ENCODE peak calls at places on chromosomes 5 and 9, in nine cellular contexts. L is CD8-positive, alpha-beta memory T cell; F is Caco-2; W is heart right ventricle; H is IMR-90; Y is effector memory CD4-positive, alpha-beta T cell; E is hepatocyte; J is brain microvascular endothelial cell; Z is psoas muscle. U is an unnamed sample.
A peak's percentile ranks its signal among the peaks of the same experiment; 100 is the strongest.

GRCh38 chr5:11520241-11520929 is 383.9 kb downstream of the CTNND2 start:
- DNase-seq in L (no peak), F (no peak), W (no peak), H (no peak), Y (no peak), E (no peak), J (no peak), Z (no peak), U (no peak)

GRCh38 chr5:125148706-125149105 is 402.3 kb upstream of the ZNF608 start:
- DNase-seq in L (no peak), F (no peak), W (no peak), H (peak; percentile 28), Y (no peak), E (no peak), J (no peak), Z (no peak), U (no peak)

GRCh38 chr9:21656776-21657637 is 145.4 kb upstream of the MTAP start:
- DNase-seq in L (no peak), F (no peak), W (no peak), H (peak; percentile 87), Y (no peak), E (no peak), J (no peak), Z (no peak), U (no peak)

GRCh38 chr5:35884125-35884788 is 27.6 kb downstream of the IL7R start:
- DNase-seq in L (no peak), F (no peak), W (no peak), H (peak; percentile 90), Y (no peak), E (no peak), J (peak; percentile 70), Z (no peak), U (peak; percentile 94)

GRCh38 chr5:14122089-14122488 is 21.1 kb upstream of the TRIO start:
- DNase-seq in L (no peak), F (no peak), W (no peak), H (no peak), Y (no peak), E (no peak), J (no peak), Z (no peak), U (no peak)

GRCh38 chr5:112551437-112552018 is 132.5 kb upstream of the EPB41L4A start:
- DNase-seq in L (no peak), F (peak; percentile 58), W (peak; percentile 64), H (peak; percentile 72), Y (no peak), E (peak; percentile 85), J (peak; percentile 75), Z (no peak), U (peak; percentile 62)

GRCh38 chr5:83548556-83548955 is 77.0 kb downstream of the VCAN start:
- DNase-seq in L (no peak), F (no peak), W (no peak), H (peak; percentile 31), Y (no peak), E (no peak), J (no peak), Z (no peak), U (no peak)

GRCh38 chr9:97447030-97447429 is 35.1 kb downstream of the TDRD7 start:
- DNase-seq in L (no peak), F (no peak), W (no peak), H (no peak), Y (no peak), E (no peak), J (no peak), Z (no peak), U (no peak)

GRCh38 chr9:136117291-136118060 is 1.2 kb downstream of the TMEM250 start:
- DNase-seq in L (no peak), F (peak; percentile 58), W (peak; percentile 74), H (no peak), Y (no peak), E (peak; percentile 68), J (no peak), Z (no peak), U (no peak)

GRCh38 chr5:177103523-177104253 is 17.0 kb downstream of the FGFR4 start:
- DNase-seq in L (no peak), F (no peak), W (no peak), H (peak; percentile 73), Y (no peak), E (no peak), J (no peak), Z (no peak), U (no peak)

GRCh38 chr5:179595916-179596315 is 27.6 kb downstream of the HNRNPH1 start:
- DNase-seq in L (no peak), F (no peak), W (no peak), H (peak; percentile 88), Y (no peak), E (no peak), J (peak; percentile 74), Z (no peak), U (no peak)
- H3K36me3 ChIP-seq in L (peaks cover 33% of the 10 kb centered on the region), F (no peaks in the 10 kb centered on the region), W (peaks cover 13% of the 10 kb centered on the region), H (peaks cover 64% of the 10 kb centered on the region), Y (peaks cover 56% of the 10 kb centered on the region), E (no peaks in the 10 kb centered on the region), J (peaks cover 71% of the 10 kb centered on the region), Z (peaks cover 8% of the 10 kb centered on the region), U (peaks cover 18% of the 10 kb centered on the region)

GRCh38 chr9:110427497-110428104 is 89.9 kb upstream of the TXNDC8 start:
- DNase-seq in L (no peak), F (peak; percentile 46), W (peak; percentile 10), H (peak; percentile 28), Y (no peak), E (peak; percentile 69), J (peak; percentile 52), Z (peak; percentile 26), U (peak; percentile 71)
- H3K36me3 ChIP-seq in L (no peaks in the 10 kb centered on the region), F (no peaks in the 10 kb centered on the region), W (no peaks in the 10 kb centered on the region), H (peaks cover 12% of the 10 kb centered on the region), Y (no peaks in the 10 kb centered on the region), E (no peaks in the 10 kb centered on the region), J (no peaks in the 10 kb centered on the region), Z (no peaks in the 10 kb centered on the region), U (no peaks in the 10 kb centered on the region)

DNA sequence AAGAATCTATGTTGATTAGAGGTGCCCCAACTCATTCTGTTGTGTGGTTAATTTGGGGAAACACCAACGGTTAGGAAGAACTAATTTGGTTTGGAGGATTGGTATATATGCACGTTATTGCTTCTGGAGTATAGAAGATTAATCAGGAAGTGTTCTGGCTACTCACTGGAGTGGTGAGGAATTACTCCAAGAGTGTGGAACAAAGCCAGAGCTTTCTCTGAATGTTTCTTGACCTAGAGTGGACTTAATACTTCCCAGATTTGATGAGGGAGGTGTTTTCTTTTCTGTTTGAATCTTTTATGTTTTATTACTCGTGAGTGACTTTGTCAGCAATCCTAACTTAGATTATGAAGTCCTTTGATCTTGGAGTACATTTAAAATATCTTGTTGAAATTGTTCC is 163.6 kb downstream of the MAN2A1 start:
- DNase-seq in L (no peak), F (no peak), W (no peak), H (no peak), Y (no peak), E (no peak), J (no peak), Z (no peak), U (no peak)
- H3K36me3 ChIP-seq in L (peaks cover 4% of the 10 kb centered on the region), F (peaks cover 5% of the 10 kb centered on the region), W (no peaks in the 10 kb centered on the region), H (peaks cover 17% of the 10 kb centered on the region), Y (no peaks in the 10 kb centered on the region), E (no peaks in the 10 kb centered on the region), J (peaks cover 15% of the 10 kb centered on the region), Z (peaks cover 9% of the 10 kb centered on the region), U (no peaks in the 10 kb centered on the region)

GRCh38 chr5:138541511-138541910 is 1.5 kb downstream of the ETF1 start:
- DNase-seq in L (no peak), F (no peak), W (no peak), H (no peak), Y (no peak), E (no peak), J (no peak), Z (no peak), U (no peak)
- H3K36me3 ChIP-seq in L (peaks cover 3% of the 10 kb centered on the region), F (peaks cover 3% of the 10 kb centered on the region), W (no peaks in the 10 kb centered on the region), H (no peaks in the 10 kb centered on the region), Y (peaks cover 4% of the 10 kb centered on the region), E (no peaks in the 10 kb centered on the region), J (peaks cover 8% of the 10 kb centered on the region), Z (no peaks in the 10 kb centered on the region), U (no peaks in the 10 kb centered on the region)

U was measured in mesendoderm.